ENCODE peak calls at places on chromosomes 13 and 19, in eight cellular contexts. One of them, this sample, is unnamed.

GRCh38 chr19:3563689-3564269 is 6.4 kb upstream of the MFSD12 start:
- DNase-seq in GM12878: no peak
- DNase-seq in coronary artery: no peak
- DNase-seq in aorta: no peak
- DNase-seq in Caco-2: no peak
- DNase-seq in psoas muscle: no peak
- DNase-seq in IMR-90: no peak
- DNase-seq in SK-N-SH: no peak
- DNase-seq in this sample: no peak

GRCh38 chr13:95228130-95228529 is 73.1 kb downstream of the ABCC4 start:
- DNase-seq in psoas muscle: no peak
- DNase-seq in aorta: no peak
- DNase-seq in SK-N-SH: no peak
- DNase-seq in IMR-90: no peak
- DNase-seq in Caco-2: no peak
- DNase-seq in coronary artery: no peak
- DNase-seq in GM12878: no peak
- DNase-seq in this sample: no peak

GRCh38 chr19:16180611-16181010 is 4.6 kb upstream of the FAM32A start:
- DNase-seq in psoas muscle: no peak
- DNase-seq in Caco-2: peak; percentile 55
- DNase-seq in IMR-90: peak; percentile 86
- DNase-seq in coronary artery: no peak
- DNase-seq in aorta: no peak
- DNase-seq in GM12878: no peak
- DNase-seq in SK-N-SH: no peak
- DNase-seq in this sample: no peak

GRCh38 chr19:17289489-17289888 is 7.8 kb downstream of the ANKLE1 start:
- DNase-seq in SK-N-SH: peak; percentile 96
- DNase-seq in aorta: peak; percentile 84
- DNase-seq in Caco-2: peak; percentile 81
- DNase-seq in psoas muscle: peak; percentile 79
- DNase-seq in IMR-90: peak; percentile 90
- DNase-seq in coronary artery: no peak
- DNase-seq in GM12878: no peak
- DNase-seq in this sample: peak; percentile 53

GRCh38 chr19:2782357-2782935 is 627 bp downstream of the SGTA start:
- DNase-seq in Caco-2: no peak
- DNase-seq in coronary artery: no peak
- DNase-seq in psoas muscle: no peak
- DNase-seq in aorta: no peak
- DNase-seq in IMR-90: no peak
- DNase-seq in GM12878: no peak
- DNase-seq in SK-N-SH: no peak
- DNase-seq in this sample: no peak

GRCh38 chr13:25864116-25864515 is 187.7 kb downstream of the SHISA2 start:
- DNase-seq in coronary artery: no peak
- DNase-seq in IMR-90: no peak
- DNase-seq in Caco-2: no peak
- DNase-seq in GM12878: no peak
- DNase-seq in aorta: no peak
- DNase-seq in SK-N-SH: no peak
- DNase-seq in psoas muscle: no peak
- DNase-seq in this sample: no peak

GRCh38 chr19:47187023-47187655 is 43.9 kb downstream of the BBC3 start:
- DNase-seq in aorta: no peak
- DNase-seq in GM12878: no peak
- DNase-seq in SK-N-SH: peak; percentile 46
- DNase-seq in psoas muscle: no peak
- DNase-seq in Caco-2: no peak
- DNase-seq in IMR-90: no peak
- DNase-seq in coronary artery: no peak
- DNase-seq in this sample: no peak

GRCh38 chr13:84192125-84192524 is 309.9 kb upstream of the SLITRK1 start:
- DNase-seq in psoas muscle: no peak
- DNase-seq in GM12878: no peak
- DNase-seq in SK-N-SH: no peak
- DNase-seq in IMR-90: peak; percentile 76
- DNase-seq in coronary artery: no peak
- DNase-seq in Caco-2: no peak
- DNase-seq in aorta: no peak
- DNase-seq in this sample: no peak

GRCh38 chr13:44918323-44919102 is 70.8 kb downstream of the NUFIP1 start:
- DNase-seq in GM12878: no peak
- DNase-seq in psoas muscle: peak; percentile 96
- DNase-seq in Caco-2: peak; percentile 96
- DNase-seq in IMR-90: peak; percentile 97
- DNase-seq in coronary artery: peak; percentile 98
- DNase-seq in SK-N-SH: peak; percentile 83
- DNase-seq in aorta: peak; percentile 97
- DNase-seq in this sample: peak; percentile 73

GRCh38 chr19:39327990-39328705 is 7.5 kb upstream of the LRFN1 start:
- DNase-seq in psoas muscle: peak; percentile 89
- DNase-seq in Caco-2: peak; percentile 93
- DNase-seq in GM12878: no peak
- DNase-seq in SK-N-SH: peak; percentile 84
- DNase-seq in aorta: peak; percentile 85
- DNase-seq in IMR-90: peak; percentile 53
- DNase-seq in coronary artery: peak; percentile 83
- DNase-seq in this sample: peak; percentile 92

GRCh38 chr13:39273953-39274352 is 235.7 kb downstream of the NHLRC3 start:
- DNase-seq in psoas muscle: no peak
- DNase-seq in coronary artery: no peak
- DNase-seq in Caco-2: peak; percentile 24
- DNase-seq in SK-N-SH: no peak
- DNase-seq in aorta: no peak
- DNase-seq in IMR-90: no peak
- DNase-seq in GM12878: no peak
- DNase-seq in this sample: peak; percentile 24

GRCh38 chr19:31770220-31770619 is 421.0 kb upstream of the TSHZ3 start:
- DNase-seq in coronary artery: no peak
- DNase-seq in Caco-2: no peak
- DNase-seq in psoas muscle: no peak
- DNase-seq in SK-N-SH: no peak
- DNase-seq in IMR-90: no peak
- DNase-seq in aorta: no peak
- DNase-seq in GM12878: no peak
- DNase-seq in this sample: no peak

GRCh38 chr13:106133025-106133424 is 402.4 kb downstream of the EFNB2 start:
- DNase-seq in GM12878: no peak
- DNase-seq in Caco-2: no peak
- DNase-seq in SK-N-SH: no peak
- DNase-seq in aorta: no peak
- DNase-seq in psoas muscle: no peak
- DNase-seq in coronary artery: no peak
- DNase-seq in IMR-90: peak; percentile 81
- DNase-seq in this sample: no peak

GRCh38 chr19:38277969-38278680 is 13.8 kb downstream of the SPINT2 start:
- DNase-seq in IMR-90: peak; percentile 35
- DNase-seq in Caco-2: no peak
- DNase-seq in psoas muscle: no peak
- DNase-seq in aorta: peak; percentile 88
- DNase-seq in SK-N-SH: peak; percentile 52
- DNase-seq in GM12878: no peak
- DNase-seq in coronary artery: peak; percentile 88
- DNase-seq in this sample: no peak

GRCh38 chr19:48646192-48646911 is 365 bp upstream of the CA11 start:
- DNase-seq in psoas muscle: peak; percentile 93
- DNase-seq in coronary artery: peak; percentile 92
- DNase-seq in GM12878: no peak
- DNase-seq in IMR-90: peak; percentile 72
- DNase-seq in aorta: peak; percentile 92
- DNase-seq in SK-N-SH: peak; percentile 96
- DNase-seq in Caco-2: peak; percentile 95
- DNase-seq in this sample: peak; percentile 97

GRCh38 chr19:33450689-33451088 is 70.9 kb downstream of the PEPD start:
- DNase-seq in psoas muscle: no peak
- DNase-seq in coronary artery: no peak
- DNase-seq in Caco-2: no peak
- DNase-seq in GM12878: no peak
- DNase-seq in aorta: peak; percentile 39
- DNase-seq in IMR-90: no peak
- DNase-seq in SK-N-SH: no peak
- DNase-seq in this sample: no peak

GRCh38 chr19:49686503-49687088 is 2.8 kb upstream of the ADM5 start:
- DNase-seq in aorta: no peak
- DNase-seq in GM12878: no peak
- DNase-seq in Caco-2: no peak
- DNase-seq in SK-N-SH: no peak
- DNase-seq in coronary artery: no peak
- DNase-seq in psoas muscle: no peak
- DNase-seq in IMR-90: no peak
- DNase-seq in this sample: no peak

GRCh38 chr19:49687150-49687549 is 2.2 kb upstream of the ADM5 start:
- DNase-seq in psoas muscle: no peak
- DNase-seq in aorta: no peak
- DNase-seq in Caco-2: no peak
- DNase-seq in coronary artery: no peak
- DNase-seq in IMR-90: no peak
- DNase-seq in GM12878: no peak
- DNase-seq in SK-N-SH: no peak
- DNase-seq in this sample: no peak

GRCh38 chr19:49684251-49684982 is 5.0 kb upstream of the ADM5 start:
- DNase-seq in coronary artery: no peak
- DNase-seq in Caco-2: peak; percentile 51
- DNase-seq in aorta: no peak
- DNase-seq in SK-N-SH: peak; percentile 68
- DNase-seq in GM12878: no peak
- DNase-seq in IMR-90: no peak
- DNase-seq in psoas muscle: peak; percentile 41
- DNase-seq in this sample: no peak

GRCh38 chr19:49684983-49685553 is 4.3 kb upstream of the ADM5 start:
- DNase-seq in SK-N-SH: no peak
- DNase-seq in IMR-90: no peak
- DNase-seq in coronary artery: no peak
- DNase-seq in GM12878: no peak
- DNase-seq in psoas muscle: no peak
- DNase-seq in Caco-2: no peak
- DNase-seq in aorta: no peak
- DNase-seq in this sample: no peak

GRCh38 chr19:49685845-49686332 is 3.5 kb upstream of the ADM5 start:
- DNase-seq in psoas muscle: no peak
- DNase-seq in coronary artery: no peak
- DNase-seq in GM12878: no peak
- DNase-seq in IMR-90: no peak
- DNase-seq in SK-N-SH: no peak
- DNase-seq in Caco-2: no peak
- DNase-seq in aorta: no peak
- DNase-seq in this sample: no peak
- H3K4me3 ChIP-seq in psoas muscle: no peak overlapping the region
- H3K4me3 ChIP-seq in coronary artery: no peak overlapping the region
- H3K4me3 ChIP-seq in GM12878: no peak overlapping the region
- H3K4me3 ChIP-seq in IMR-90: no peak overlapping the region
- H3K4me3 ChIP-seq in SK-N-SH: no peak overlapping the region
- H3K4me3 ChIP-seq in Caco-2: no peak overlapping the region
- H3K4me3 ChIP-seq in aorta: no peak overlapping the region
- H3K4me3 ChIP-seq in this sample: no peak overlapping the region

GRCh38 chr19:8451377-8451776 is 6.6 kb downstream of the HNRNPM start:
- DNase-seq in coronary artery: no peak
- DNase-seq in SK-N-SH: no peak
- DNase-seq in GM12878: no peak
- DNase-seq in aorta: peak; percentile 9
- DNase-seq in psoas muscle: no peak
- DNase-seq in Caco-2: no peak
- DNase-seq in IMR-90: no peak
- DNase-seq in this sample: no peak
- H3K4me3 ChIP-seq in coronary artery: no peak overlapping the region
- H3K4me3 ChIP-seq in SK-N-SH: no peak overlapping the region
- H3K4me3 ChIP-seq in GM12878: no peak overlapping the region
- H3K4me3 ChIP-seq in aorta: no peak overlapping the region
- H3K4me3 ChIP-seq in psoas muscle: peak overlapping the region; percentile 9
- H3K4me3 ChIP-seq in Caco-2: no peak overlapping the region
- H3K4me3 ChIP-seq in IMR-90: no peak overlapping the region
- H3K4me3 ChIP-seq in this sample: no peak overlapping the region

DNA sequence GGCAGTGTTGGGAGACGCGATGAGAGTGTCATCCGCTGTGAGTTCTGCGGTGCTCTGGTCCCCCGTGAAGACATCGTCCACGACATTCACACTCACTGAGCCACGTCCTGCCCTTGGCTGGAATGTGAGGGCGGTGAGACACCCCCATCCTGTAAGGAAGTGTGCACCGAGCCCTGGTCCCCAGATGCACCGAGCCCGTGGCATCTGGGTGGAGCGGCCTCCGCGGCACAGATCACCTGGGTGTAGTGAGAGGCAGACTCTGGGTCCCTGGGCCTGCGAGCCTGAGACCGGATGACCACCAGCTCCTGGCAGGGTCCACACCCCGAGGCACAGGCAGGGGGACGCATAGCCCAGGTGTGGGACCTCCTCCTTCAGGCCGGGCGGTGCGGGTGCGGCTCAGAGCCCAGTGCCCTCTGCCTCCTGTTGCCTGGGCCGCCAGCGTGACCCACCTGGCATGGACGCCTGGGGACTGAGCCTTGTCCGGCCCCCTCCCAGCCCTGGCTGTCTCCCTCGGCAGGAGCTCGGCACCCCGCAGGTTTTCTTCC is 12.4 kb downstream of the MCF2L start:
- DNase-seq in aorta: no peak
- DNase-seq in GM12878: no peak
- DNase-seq in psoas muscle: no peak
- DNase-seq in IMR-90: no peak
- DNase-seq in SK-N-SH: no peak
- DNase-seq in coronary artery: no peak
- DNase-seq in Caco-2: no peak
- DNase-seq in this sample: no peak
- H3K4me3 ChIP-seq in aorta: no peak overlapping the region
- H3K4me3 ChIP-seq in GM12878: no peak overlapping the region
- H3K4me3 ChIP-seq in psoas muscle: peak overlapping the region; percentile 58
- H3K4me3 ChIP-seq in IMR-90: no peak overlapping the region
- H3K4me3 ChIP-seq in SK-N-SH: no peak overlapping the region
- H3K4me3 ChIP-seq in coronary artery: peak overlapping the region; percentile 56
- H3K4me3 ChIP-seq in Caco-2: no peak overlapping the region
- H3K4me3 ChIP-seq in this sample: no peak overlapping the region

GRCh38 chr19:7197760-7198696 is 96.2 kb downstream of the INSR start:
- DNase-seq in aorta: peak; percentile 96
- DNase-seq in psoas muscle: peak; percentile 97
- DNase-seq in coronary artery: peak; percentile 94
- DNase-seq in SK-N-SH: peak; percentile 97
- DNase-seq in Caco-2: peak; percentile 95
- DNase-seq in IMR-90: peak; percentile 94
- DNase-seq in GM12878: peak; percentile 81
- DNase-seq in this sample: peak; percentile 92

GRCh38 chr19:7196721-7197168 is 97.5 kb downstream of the INSR start:
- DNase-seq in coronary artery: no peak
- DNase-seq in psoas muscle: peak; percentile 68
- DNase-seq in aorta: no peak
- DNase-seq in IMR-90: no peak
- DNase-seq in Caco-2: no peak
- DNase-seq in SK-N-SH: no peak
- DNase-seq in GM12878: no peak
- DNase-seq in this sample: no peak

GRCh38 chr19:7194566-7194965 is 99.6 kb downstream of the INSR start:
- DNase-seq in GM12878: no peak
- DNase-seq in psoas muscle: no peak
- DNase-seq in Caco-2: no peak
- DNase-seq in coronary artery: no peak
- DNase-seq in IMR-90: no peak
- DNase-seq in SK-N-SH: no peak
- DNase-seq in aorta: no peak
- DNase-seq in this sample: no peak

GRCh38 chr19:7199613-7200533 is 94.3 kb downstream of the INSR start:
- DNase-seq in psoas muscle: no peak
- DNase-seq in IMR-90: peak; percentile 17
- DNase-seq in aorta: no peak
- DNase-seq in coronary artery: no peak
- DNase-seq in GM12878: no peak
- DNase-seq in SK-N-SH: no peak
- DNase-seq in Caco-2: peak; percentile 65
- DNase-seq in this sample: no peak

GRCh38 chr19:7197169-7197759 is 97.0 kb downstream of the INSR start:
- DNase-seq in Caco-2: peak; percentile 91
- DNase-seq in psoas muscle: peak; percentile 97
- DNase-seq in SK-N-SH: peak; percentile 90
- DNase-seq in aorta: peak; percentile 98
- DNase-seq in IMR-90: peak; percentile 96
- DNase-seq in coronary artery: peak; percentile 97
- DNase-seq in GM12878: peak; percentile 68
- DNase-seq in this sample: peak; percentile 93
- H3K4me3 ChIP-seq in Caco-2: peak overlapping the region; percentile 39
- H3K4me3 ChIP-seq in psoas muscle: peak overlapping the region; percentile 76
- H3K4me3 ChIP-seq in SK-N-SH: peak overlapping the region; percentile 55
- H3K4me3 ChIP-seq in aorta: no peak overlapping the region
- H3K4me3 ChIP-seq in IMR-90: peak overlapping the region; percentile 63
- H3K4me3 ChIP-seq in coronary artery: peak overlapping the region; percentile 81
- H3K4me3 ChIP-seq in GM12878: peak overlapping the region; percentile 60
- H3K4me3 ChIP-seq in this sample: peak overlapping the region; percentile 65